ENCODE peak calls at places on chromosome 12, in four cellular contexts. Q is A549, T is glutamatergic neuron, A is HEK293T. U is an unnamed sample.

GRCh38 chr12:40668095-40668494 is 24.1 kb upstream of the CNTN1 start:
- DNase-seq in Q (peak), A (no peak), T (no peak), U (no peak)

GRCh38 chr12:468671-469389 is 9.1 kb downstream of the B4GALNT3 start:
- DNase-seq in T (no peak), A (no peak), Q (no peak), U (no peak)

GRCh38 chr12:18643673-18644072 is 94.1 kb downstream of the PLCZ1 start:
- DNase-seq in T (no peak), A (no peak), Q (no peak), U (no peak)

GRCh38 chr12:65778268-65779090 is 45.8 kb upstream of the HMGA2 start:
- DNase-seq in A (no peak), Q (peak), T (no peak), U (no peak)

GRCh38 chr12:27277846-27278260 is 33.8 kb downstream of the STK38L start:
- DNase-seq in Q (peak), A (peak), T (no peak), U (no peak)

GRCh38 chr12:132593938-132594358 is 16.4 kb downstream of the LRCOL1 start:
- DNase-seq in T (peak), Q (peak), A (peak), U (peak)

GRCh38 chr12:2169489-2169888 is 116.7 kb downstream of the CACNA1C start:
- DNase-seq in A (no peak), T (no peak), Q (no peak), U (no peak)

GRCh38 chr12:54004841-54005530 is 3.8 kb upstream of the HOXC8 start:
- DNase-seq in Q (no peak), A (no peak), T (no peak), U (peak)

GRCh38 chr12:7859552-7859951 is 13.2 kb downstream of the SLC2A14 start:
- DNase-seq in A (no peak), Q (no peak), T (no peak), U (no peak)

GRCh38 chr12:104669851-104670337 is 213.1 kb downstream of the CHST11 start:
- DNase-seq in T (no peak), Q (no peak), A (no peak), U (no peak)

GRCh38 chr12:109544955-109545531 is 28.3 kb downstream of the MMAB start:
- DNase-seq in Q (no peak), T (no peak), A (no peak), U (no peak)

GRCh38 chr12:112794721-112795486 is 3.4 kb downstream of the RPH3A start:
- DNase-seq in Q (no peak), A (no peak), T (no peak), U (no peak)

GRCh38 chr12:11727133-11727664 is 77.7 kb downstream of the ETV6 start:
- DNase-seq in Q (no peak), A (no peak), T (no peak), U (no peak)

GRCh38 chr12:102522768-102523167 is 42.4 kb upstream of the IGF1 start:
- DNase-seq in A (peak), Q (no peak), T (no peak), U (no peak)

GRCh38 chr12:53427905-53428594 is 4.4 kb downstream of the AMHR2 start:
- DNase-seq in A (no peak), Q (peak), T (no peak), U (no peak)

GRCh38 chr12:110619534-110619953 is 5.6 kb downstream of the TCTN1 start:
- DNase-seq in A (no peak), T (no peak), Q (no peak), U (no peak)

GRCh38 chr12:87678453-87678852 is 350.7 kb downstream of the C12orf50 start:
- DNase-seq in Q (peak), A (no peak), T (no peak), U (no peak)

GRCh38 chr12:93733358-93733757 is 56.2 kb downstream of the CRADD start:
- DNase-seq in T (no peak), Q (peak), A (no peak), U (no peak)

GRCh38 chr12:99154264-99154982 is 493.1 kb upstream of the GARIN6 start:
- DNase-seq in T (peak), A (no peak), Q (no peak), U (no peak)

GRCh38 chr12:16568873-16569272 is 37.1 kb downstream of the LMO3 start:
- DNase-seq in Q (no peak), T (no peak), A (no peak), U (no peak)

GRCh38 chr12:2836004-2836403 is 1.2 kb upstream of the NRIP2 start:
- DNase-seq in T (no peak), A (no peak), Q (no peak), U (no peak)

GRCh38 chr12:51048601-51049369 is 658 bp downstream of the LETMD1 start:
- DNase-seq in A (no peak), T (no peak), Q (no peak), U (no peak)

GRCh38 chr12:67909091-67909531 is 80.1 kb upstream of the IFNG-AS1 start:
- DNase-seq in Q (no peak), T (no peak), A (no peak), U (no peak)

GRCh38 chr12:100208834-100209233 is 8.2 kb downstream of the ACTR6 start:
- DNase-seq in A (no peak), T (no peak), Q (no peak), U (no peak)

GRCh38 chr12:109949089-109949488 is 47.1 kb downstream of the GIT2 start:
- DNase-seq in T (no peak), Q (no peak), A (no peak), U (no peak)

GRCh38 chr12:46266869-46267617 is 1.8 kb downstream of the SLC38A1 start:
- DNase-seq in Q (peak), A (peak), T (peak), U (peak)

GRCh38 chr12:58557156-58557555 is 363.1 kb downstream of the LRIG3 start:
- DNase-seq in T (no peak), Q (no peak), A (no peak), U (no peak)

GRCh38 chr12:82635263-82635662 is 51.4 kb upstream of the TMTC2 start:
- DNase-seq in A (no peak), T (no peak), Q (peak), U (no peak)

GRCh38 chr12:84484796-84485195 is 427.8 kb downstream of the SLC6A15 start:
- DNase-seq in A (no peak), Q (no peak), T (no peak), U (no peak)

GRCh38 chr12:117526756-117527479 is 165.5 kb upstream of the NOS1 start:
- DNase-seq in T (no peak), Q (no peak), A (no peak), U (no peak)

GRCh38 chr12:114444422-114445279 is 38.7 kb upstream of the TBX5 start:
- DNase-seq in A (no peak), T (no peak), Q (no peak), U (no peak)

GRCh38 chr12:15629108-15629507 is 160.1 kb downstream of the EPS8 start:
- DNase-seq in T (no peak), Q (peak), A (no peak), U (no peak)

GRCh38 chr12:96108321-96108720 is 72.9 kb upstream of the LTA4H start:
- DNase-seq in A (no peak), Q (peak), T (no peak), U (peak)

GRCh38 chr12:95922231-95922630 is 20.2 kb downstream of the CCDC38 start:
- DNase-seq in Q (no peak), T (no peak), A (no peak), U (no peak)

GRCh38 chr12:12716151-12716844 is 870 bp upstream of the CDKN1B start:
- DNase-seq in A (no peak), T (no peak), Q (peak), U (no peak)

GRCh38 chr12:132827763-132828703 is 636 bp downstream of the GOLGA3 start:
- DNase-seq in Q (peak), T (peak), A (no peak), U (peak)

GRCh38 chr12:48002773-48003218 is 1.5 kb downstream of the COL2A1 start:
- DNase-seq in Q (no peak), A (peak), T (peak), U (peak)